ENCODE peak calls at places on chromosomes 3 and 15, in eight cellular contexts. One of them, this sample, is unnamed.

GRCh38 chr15:51737538-51738305 is at the start of gene LYSMD2:
- DNase-seq in CD8-positive, alpha-beta T cell: peak; percentile 71
- DNase-seq in PC-9: peak; percentile 67
- DNase-seq in BE2C: peak; percentile 82
- DNase-seq in neural progenitor cell: peak; percentile 74
- DNase-seq in endothelial cell of umbilical vein: peak; percentile 71
- DNase-seq in gastrocnemius medialis: peak; percentile 43
- DNase-seq in HepG2: no peak
- DNase-seq in this sample: peak; percentile 50

GRCh38 chr3:144051211-144051610 is 79.6 kb downstream of the DIPK2A start:
- DNase-seq in CD8-positive, alpha-beta T cell: no peak
- DNase-seq in PC-9: no peak
- DNase-seq in BE2C: no peak
- DNase-seq in neural progenitor cell: no peak
- DNase-seq in endothelial cell of umbilical vein: no peak
- DNase-seq in gastrocnemius medialis: no peak
- DNase-seq in HepG2: no peak
- DNase-seq in this sample: no peak

GRCh38 chr3:129119365-129120100 is 2.1 kb downstream of the RAB43 start:
- DNase-seq in CD8-positive, alpha-beta T cell: no peak
- DNase-seq in PC-9: peak; percentile 28
- DNase-seq in BE2C: no peak
- DNase-seq in neural progenitor cell: no peak
- DNase-seq in endothelial cell of umbilical vein: peak; percentile 31
- DNase-seq in gastrocnemius medialis: no peak
- DNase-seq in HepG2: peak; percentile 86
- DNase-seq in this sample: no peak

GRCh38 chr15:70060214-70061085 is 37.3 kb downstream of the TLE3 start:
- DNase-seq in CD8-positive, alpha-beta T cell: no peak
- DNase-seq in PC-9: no peak
- DNase-seq in BE2C: peak; percentile 29
- DNase-seq in neural progenitor cell: no peak
- DNase-seq in endothelial cell of umbilical vein: no peak
- DNase-seq in gastrocnemius medialis: no peak
- DNase-seq in HepG2: no peak
- DNase-seq in this sample: no peak

GRCh38 chr3:95607926-95608325 is 1206.5 kb upstream of the EPHA6 start:
- DNase-seq in CD8-positive, alpha-beta T cell: no peak
- DNase-seq in PC-9: no peak
- DNase-seq in BE2C: no peak
- DNase-seq in neural progenitor cell: no peak
- DNase-seq in endothelial cell of umbilical vein: no peak
- DNase-seq in gastrocnemius medialis: no peak
- DNase-seq in HepG2: no peak
- DNase-seq in this sample: no peak

GRCh38 chr15:44537728-44538240 is 837 bp downstream of the EIF3J start:
- DNase-seq in CD8-positive, alpha-beta T cell: no peak
- DNase-seq in PC-9: no peak
- DNase-seq in BE2C: no peak
- DNase-seq in neural progenitor cell: no peak
- DNase-seq in endothelial cell of umbilical vein: no peak
- DNase-seq in gastrocnemius medialis: no peak
- DNase-seq in HepG2: peak; percentile 49
- DNase-seq in this sample: no peak

GRCh38 chr3:128617557-128618397 is 32.8 kb downstream of the RPN1 start:
- DNase-seq in CD8-positive, alpha-beta T cell: peak; percentile 98
- DNase-seq in PC-9: no peak
- DNase-seq in BE2C: peak; percentile 99
- DNase-seq in neural progenitor cell: peak; percentile 98
- DNase-seq in endothelial cell of umbilical vein: peak; percentile 98
- DNase-seq in gastrocnemius medialis: peak; percentile 95
- DNase-seq in HepG2: peak; percentile 90
- DNase-seq in this sample: peak; percentile 96

GRCh38 chr3:171190668-171191067 is 164.1 kb upstream of the SLC2A2 start:
- DNase-seq in CD8-positive, alpha-beta T cell: no peak
- DNase-seq in PC-9: no peak
- DNase-seq in BE2C: no peak
- DNase-seq in neural progenitor cell: no peak
- DNase-seq in endothelial cell of umbilical vein: peak; percentile 68
- DNase-seq in gastrocnemius medialis: no peak
- DNase-seq in HepG2: no peak
- DNase-seq in this sample: no peak

GRCh38 chr3:124850212-124850611 is 37.0 kb downstream of the ITGB5 start:
- DNase-seq in CD8-positive, alpha-beta T cell: no peak
- DNase-seq in PC-9: no peak
- DNase-seq in BE2C: no peak
- DNase-seq in neural progenitor cell: no peak
- DNase-seq in endothelial cell of umbilical vein: no peak
- DNase-seq in gastrocnemius medialis: no peak
- DNase-seq in HepG2: no peak
- DNase-seq in this sample: no peak

GRCh38 chr3:170909129-170909903 is 879 bp upstream of the EIF5A2 start:
- DNase-seq in CD8-positive, alpha-beta T cell: no peak
- DNase-seq in PC-9: peak; percentile 41
- DNase-seq in BE2C: no peak
- DNase-seq in neural progenitor cell: no peak
- DNase-seq in endothelial cell of umbilical vein: peak; percentile 4
- DNase-seq in gastrocnemius medialis: no peak
- DNase-seq in HepG2: peak; percentile 69
- DNase-seq in this sample: no peak

DNA sequence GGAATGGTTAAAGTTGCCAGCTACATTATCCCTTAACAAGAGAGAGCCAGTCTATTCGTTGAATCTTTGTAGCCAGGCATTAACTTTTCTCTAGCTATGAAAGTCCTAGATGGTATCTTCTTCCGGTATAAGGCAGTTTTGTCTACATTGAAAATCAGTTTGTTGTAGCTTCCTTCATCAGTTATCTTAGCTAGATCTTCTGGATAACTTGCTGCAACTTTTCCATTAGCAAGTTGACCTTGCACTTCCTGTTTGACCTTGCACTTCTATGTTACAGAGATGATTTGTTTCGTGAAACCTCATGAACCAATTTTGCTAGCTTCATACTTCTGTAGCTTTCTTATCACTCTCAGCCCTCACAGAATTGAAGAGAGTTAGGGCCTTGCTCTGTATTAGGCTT is 24.1 kb downstream of the TOPAZ1 start:
- DNase-seq in CD8-positive, alpha-beta T cell: no peak
- DNase-seq in PC-9: no peak
- DNase-seq in BE2C: no peak
- DNase-seq in neural progenitor cell: no peak
- DNase-seq in endothelial cell of umbilical vein: no peak
- DNase-seq in gastrocnemius medialis: no peak
- DNase-seq in HepG2: no peak
- DNase-seq in this sample: no peak
- H3K9me3 ChIP-seq in CD8-positive, alpha-beta T cell: no peaks in the 10 kb centered on the region
- H3K9me3 ChIP-seq in PC-9: no peaks in the 10 kb centered on the region
- H3K9me3 ChIP-seq in BE2C: no peaks in the 10 kb centered on the region
- H3K9me3 ChIP-seq in neural progenitor cell: peaks cover 4% of the 10 kb centered on the region
- H3K9me3 ChIP-seq in endothelial cell of umbilical vein: no peaks in the 10 kb centered on the region
- H3K9me3 ChIP-seq in gastrocnemius medialis: no peaks in the 10 kb centered on the region
- H3K9me3 ChIP-seq in HepG2: no peaks in the 10 kb centered on the region
- H3K9me3 ChIP-seq in this sample: no peaks in the 10 kb centered on the region

DNA sequence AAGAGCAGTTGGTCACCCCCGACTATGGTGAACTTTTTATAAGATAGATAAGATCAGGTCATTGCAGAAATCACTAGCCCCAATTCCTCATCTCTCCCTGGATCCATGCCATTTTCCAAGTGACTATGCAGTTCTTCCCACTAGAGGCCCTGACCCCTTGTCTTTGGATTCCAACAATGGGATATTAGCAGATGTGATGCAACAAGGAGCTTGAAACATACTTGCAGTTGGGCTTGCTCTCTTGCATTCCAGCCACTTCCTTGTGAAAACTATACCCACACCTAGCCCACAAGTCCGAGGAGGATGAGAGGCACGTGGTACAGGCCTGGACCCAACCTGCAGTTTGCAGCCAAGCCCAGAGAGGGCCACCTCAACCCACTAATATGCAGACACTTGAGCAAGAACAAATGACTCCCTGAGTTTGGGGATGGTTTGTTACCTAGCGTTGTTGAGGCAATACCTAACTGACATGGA is 60.6 kb downstream of the SUCLG2 start:
- DNase-seq in CD8-positive, alpha-beta T cell: no peak
- DNase-seq in PC-9: peak; percentile 8
- DNase-seq in BE2C: peak; percentile 9
- DNase-seq in neural progenitor cell: no peak
- DNase-seq in endothelial cell of umbilical vein: no peak
- DNase-seq in gastrocnemius medialis: no peak
- DNase-seq in HepG2: peak; percentile 14
- DNase-seq in this sample: peak; percentile 42
- TF ChIP-seq CTCF in CD8-positive, alpha-beta T cell: no peak
- TF ChIP-seq CTCF in PC-9: no peak
- TF ChIP-seq CTCF in BE2C: peak; percentile 22
- TF ChIP-seq CTCF in neural progenitor cell: peak; percentile 18
- TF ChIP-seq CTCF in endothelial cell of umbilical vein: no peak
- TF ChIP-seq CTCF in gastrocnemius medialis: no peak
- TF ChIP-seq CTCF in HepG2: peak; percentile 38
- TF ChIP-seq CTCF in this sample: peak; percentile 54

GRCh38 chr15:25052191-25052999 is 97.6 kb downstream of the SNRPN start:
- DNase-seq in CD8-positive, alpha-beta T cell: no peak
- DNase-seq in PC-9: no peak
- DNase-seq in BE2C: no peak
- DNase-seq in neural progenitor cell: no peak
- DNase-seq in endothelial cell of umbilical vein: no peak
- DNase-seq in gastrocnemius medialis: no peak
- DNase-seq in HepG2: no peak
- DNase-seq in this sample: peak; percentile 21

GRCh38 chr15:25053000-25053815 is 98.4 kb downstream of the SNRPN start:
- DNase-seq in CD8-positive, alpha-beta T cell: no peak
- DNase-seq in PC-9: no peak
- DNase-seq in BE2C: no peak
- DNase-seq in neural progenitor cell: no peak
- DNase-seq in endothelial cell of umbilical vein: no peak
- DNase-seq in gastrocnemius medialis: no peak
- DNase-seq in HepG2: no peak
- DNase-seq in this sample: peak; percentile 14

GRCh38 chr15:25054329-25054728 is 99.5 kb downstream of the SNRPN start:
- DNase-seq in CD8-positive, alpha-beta T cell: no peak
- DNase-seq in PC-9: no peak
- DNase-seq in BE2C: no peak
- DNase-seq in neural progenitor cell: no peak
- DNase-seq in endothelial cell of umbilical vein: no peak
- DNase-seq in gastrocnemius medialis: no peak
- DNase-seq in HepG2: no peak
- DNase-seq in this sample: peak; percentile 14

GRCh38 chr15:25054943-25055342 is 100.2 kb downstream of the SNRPN start:
- DNase-seq in CD8-positive, alpha-beta T cell: no peak
- DNase-seq in PC-9: no peak
- DNase-seq in BE2C: no peak
- DNase-seq in neural progenitor cell: no peak
- DNase-seq in endothelial cell of umbilical vein: no peak
- DNase-seq in gastrocnemius medialis: no peak
- DNase-seq in HepG2: no peak
- DNase-seq in this sample: peak; percentile 13

DNA sequence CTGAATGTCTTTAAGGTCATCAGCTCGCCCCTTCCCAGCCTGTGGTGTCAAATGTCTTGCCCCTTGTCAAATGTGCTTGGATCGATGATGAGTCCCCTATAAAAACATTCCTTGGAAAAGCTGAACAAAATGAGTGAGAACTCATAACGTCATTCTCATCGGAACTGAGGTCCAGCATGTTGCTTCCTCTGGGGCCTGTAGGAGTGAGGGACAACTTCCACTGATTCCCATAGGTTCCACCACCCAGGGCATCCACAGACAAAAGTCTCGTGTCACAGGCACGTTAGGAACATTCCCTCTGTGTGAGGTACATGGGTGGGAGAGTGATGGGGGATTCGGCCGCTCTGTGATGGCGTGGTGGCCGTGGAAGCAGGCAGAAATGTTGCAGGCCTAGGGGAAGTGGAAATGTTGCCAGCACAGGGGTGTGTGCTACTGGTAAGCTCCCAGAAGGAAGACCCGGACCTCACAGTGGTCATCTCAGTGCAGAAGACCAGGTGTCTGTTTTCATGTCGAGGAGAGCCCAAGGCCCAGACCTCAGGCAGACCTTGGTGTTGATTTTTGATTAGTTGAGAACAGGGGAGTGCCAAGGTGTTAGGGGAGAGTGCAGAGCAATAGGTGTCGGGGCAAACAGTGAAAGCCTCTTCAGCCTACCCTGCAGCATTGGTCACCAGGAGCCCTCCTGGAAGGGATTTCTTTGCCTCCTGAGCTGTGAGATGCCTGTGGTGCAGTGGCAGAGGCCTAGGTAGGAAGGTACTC is 96.8 kb downstream of the SNRPN start:
- DNase-seq in CD8-positive, alpha-beta T cell: no peak
- DNase-seq in PC-9: no peak
- DNase-seq in BE2C: no peak
- DNase-seq in neural progenitor cell: no peak
- DNase-seq in endothelial cell of umbilical vein: no peak
- DNase-seq in gastrocnemius medialis: no peak
- DNase-seq in HepG2: no peak
- DNase-seq in this sample: peak; percentile 21
- H3K9me3 ChIP-seq in CD8-positive, alpha-beta T cell: peaks cover 91% of the 10 kb centered on the region
- H3K9me3 ChIP-seq in PC-9: no peaks in the 10 kb centered on the region
- H3K9me3 ChIP-seq in BE2C: peaks cover 39% of the 10 kb centered on the region
- H3K9me3 ChIP-seq in neural progenitor cell: peaks cover 27% of the 10 kb centered on the region
- H3K9me3 ChIP-seq in endothelial cell of umbilical vein: peaks cover 45% of the 10 kb centered on the region
- H3K9me3 ChIP-seq in gastrocnemius medialis: peaks cover 43% of the 10 kb centered on the region
- H3K9me3 ChIP-seq in HepG2: peaks cover 100% of the 10 kb centered on the region
- H3K9me3 ChIP-seq in this sample: peaks cover 68% of the 10 kb centered on the region

GRCh38 chr15:39629376-39629775 is 48.5 kb downstream of the THBS1 start:
- DNase-seq in CD8-positive, alpha-beta T cell: peak; percentile 56
- DNase-seq in PC-9: no peak
- DNase-seq in BE2C: no peak
- DNase-seq in neural progenitor cell: no peak
- DNase-seq in endothelial cell of umbilical vein: peak; percentile 88
- DNase-seq in gastrocnemius medialis: no peak
- DNase-seq in HepG2: no peak
- DNase-seq in this sample: no peak

GRCh38 chr15:39628821-39629220 is 47.9 kb downstream of the THBS1 start:
- DNase-seq in CD8-positive, alpha-beta T cell: no peak
- DNase-seq in PC-9: no peak
- DNase-seq in BE2C: no peak
- DNase-seq in neural progenitor cell: no peak
- DNase-seq in endothelial cell of umbilical vein: peak; percentile 17
- DNase-seq in gastrocnemius medialis: no peak
- DNase-seq in HepG2: no peak
- DNase-seq in this sample: no peak

GRCh38 chr15:39627456-39628130 is 46.7 kb downstream of the THBS1 start:
- DNase-seq in CD8-positive, alpha-beta T cell: no peak
- DNase-seq in PC-9: no peak
- DNase-seq in BE2C: no peak
- DNase-seq in neural progenitor cell: no peak
- DNase-seq in endothelial cell of umbilical vein: no peak
- DNase-seq in gastrocnemius medialis: no peak
- DNase-seq in HepG2: no peak
- DNase-seq in this sample: no peak

GRCh38 chr15:39629906-39630305 is 49.0 kb downstream of the THBS1 start:
- DNase-seq in CD8-positive, alpha-beta T cell: no peak
- DNase-seq in PC-9: no peak
- DNase-seq in BE2C: no peak
- DNase-seq in neural progenitor cell: no peak
- DNase-seq in endothelial cell of umbilical vein: no peak
- DNase-seq in gastrocnemius medialis: no peak
- DNase-seq in HepG2: no peak
- DNase-seq in this sample: no peak

DNA sequence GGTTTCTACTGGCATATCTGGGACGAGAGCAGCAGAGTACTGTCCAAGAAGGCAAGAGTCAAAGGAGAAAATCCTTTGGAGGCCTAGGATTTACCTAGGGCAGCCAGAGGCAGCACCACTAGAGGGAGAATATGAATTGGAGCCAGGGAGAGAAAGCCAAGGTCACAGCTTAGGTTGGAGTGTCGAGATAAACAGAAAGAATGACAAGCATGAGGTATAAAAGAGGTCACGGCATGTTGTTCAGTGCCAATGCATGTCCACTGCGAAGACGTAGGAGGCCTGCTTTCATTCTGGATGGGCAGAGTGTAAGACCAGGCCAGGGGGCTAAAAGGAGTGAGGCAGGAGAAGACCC is 47.2 kb downstream of the THBS1 start:
- DNase-seq in CD8-positive, alpha-beta T cell: no peak
- DNase-seq in PC-9: no peak
- DNase-seq in BE2C: no peak
- DNase-seq in neural progenitor cell: no peak
- DNase-seq in endothelial cell of umbilical vein: peak; percentile 46
- DNase-seq in gastrocnemius medialis: no peak
- DNase-seq in HepG2: peak; percentile 56
- DNase-seq in this sample: no peak
- TF ChIP-seq CTCF in CD8-positive, alpha-beta T cell: no peak
- TF ChIP-seq CTCF in PC-9: no peak
- TF ChIP-seq CTCF in BE2C: no peak
- TF ChIP-seq CTCF in neural progenitor cell: no peak
- TF ChIP-seq CTCF in endothelial cell of umbilical vein: peak; percentile 39
- TF ChIP-seq CTCF in gastrocnemius medialis: no peak
- TF ChIP-seq CTCF in HepG2: peak; percentile 63
- TF ChIP-seq CTCF in this sample: peak; percentile 57

This sample was measured in H9.